ENCODE peak calls at places on chromosomes 11 and 22, in four cellular contexts. B is H9, E is H1, X is trophoblast cell. Z is an unnamed sample.

GRCh38 chr22:39220450-39220849 is 24.3 kb downstream of the PDGFB start:
- DNase-seq in B (no peak), E (no peak), X (no peak), Z (no peak)

GRCh38 chr11:75760710-75761493 is 7.7 kb upstream of the DGAT2 start:
- DNase-seq in B (no peak), E (no peak), X (no peak), Z (no peak)

GRCh38 chr11:9664276-9665171 is 647 bp downstream of the SWAP70 start:
- DNase-seq in B (peak), E (no peak), X (peak), Z (no peak)

GRCh38 chr22:24593810-24594568 is 1.1 kb upstream of the LRRC75B start:
- DNase-seq in B (no peak), E (no peak), X (no peak), Z (no peak)

GRCh38 chr11:11731311-11732083 is 109.7 kb upstream of the GALNT18 start:
- DNase-seq in B (no peak), E (no peak), X (peak), Z (no peak)

GRCh38 chr11:2806351-2807058 is 79.1 kb downstream of the CDKN1C start:
- DNase-seq in B (peak), E (no peak), X (no peak), Z (no peak)

GRCh38 chr11:102553835-102554282 is 23.3 kb upstream of the MMP7 start:
- DNase-seq in B (no peak), E (no peak), X (no peak), Z (no peak)

GRCh38 chr22:49699928-49700498 is 127.7 kb downstream of the BRD1 start:
- DNase-seq in B (no peak), E (no peak), X (no peak), Z (no peak)

GRCh38 chr11:128484172-128484571 is 103.2 kb downstream of the ETS1 start:
- DNase-seq in B (no peak), E (no peak), X (no peak), Z (no peak)

GRCh38 chr11:12889243-12889642 is 119.9 kb upstream of the RASSF10 start:
- DNase-seq in B (no peak), E (no peak), X (no peak), Z (no peak)

GRCh38 chr11:69818243-69819108 is 740 bp downstream of the FGF3 start:
- DNase-seq in B (no peak), E (no peak), X (peak), Z (no peak)

GRCh38 chr22:39174498-39175120 is 22.1 kb upstream of the CBX7 start:
- DNase-seq in B (peak), E (peak), X (peak), Z (peak)

GRCh38 chr11:2787816-2788750 is 88.3 kb upstream of the KCNQ1OT1 start:
- DNase-seq in B (peak), E (no peak), X (no peak), Z (no peak)

GRCh38 chr11:69923641-69924307 is 104.6 kb upstream of the FGF3 start:
- DNase-seq in B (no peak), E (no peak), X (no peak), Z (no peak)

GRCh38 chr22:17943533-17944204 is 80.7 kb downstream of the MICAL3 start:
- DNase-seq in B (no peak), E (no peak), X (no peak), Z (no peak)

GRCh38 chr11:14193644-14194043 is 165.3 kb downstream of the RRAS2 start:
- DNase-seq in B (no peak), E (no peak), X (no peak), Z (no peak)

GRCh38 chr11:27282141-27282590 is 80.8 kb downstream of the CCDC34 start:
- DNase-seq in B (no peak), E (no peak), X (no peak), Z (no peak)

GRCh38 chr11:86639172-86639571 is 33.2 kb downstream of the ME3 start:
- DNase-seq in B (no peak), E (no peak), X (no peak), Z (no peak)

GRCh38 chr11:12211331-12212065 is 101.1 kb downstream of the MICAL2 start:
- DNase-seq in B (no peak), E (no peak), X (no peak), Z (no peak)

GRCh38 chr11:116294630-116295029 is 478.2 kb downstream of the BUD13 start:
- DNase-seq in B (no peak), E (no peak), X (peak), Z (no peak)

GRCh38 chr11:86608251-86608799 is 64.1 kb downstream of the ME3 start:
- DNase-seq in B (peak), E (no peak), X (peak), Z (no peak)

GRCh38 chr22:46041642-46042041 is 64.7 kb upstream of the WNT7B start:
- DNase-seq in B (no peak), E (no peak), X (no peak), Z (no peak)

GRCh38 chr11:134845474-134846435 is 433.7 kb upstream of the B3GAT1 start:
- DNase-seq in B (peak), E (no peak), X (no peak), Z (no peak)

GRCh38 chr11:6647282-6647679 is 8.3 kb downstream of the DCHS1 start:
- DNase-seq in B (no peak), E (no peak), X (no peak), Z (no peak)

GRCh38 chr11:45100338-45100737 is 46.1 kb upstream of the PRDM11 start:
- DNase-seq in B (peak), E (no peak), X (peak), Z (no peak)

GRCh38 chr22:40498454-40499186 is 128.2 kb downstream of the SGSM3 start:
- DNase-seq in B (no peak), E (peak), X (peak), Z (no peak)
- H3K27ac ChIP-seq in B (no peak), E (no peak), X (peak), Z (no peak)

GRCh38 chr11:74019104-74019738 is 10.3 kb upstream of the UCP3 start:
- DNase-seq in B (no peak), E (no peak), X (no peak), Z (no peak)
- H2BK12ac ChIP-seq in B (no peak), E (no peak), X (no peak), Z (no peak)

GRCh38 chr11:93501856-93502255 is 41.3 kb downstream of the SMCO4 start:
- DNase-seq in B (no peak), E (no peak), X (no peak), Z (no peak)
- H3K27ac ChIP-seq in B (no peak), E (no peak), X (no peak), Z (no peak)

DNA sequence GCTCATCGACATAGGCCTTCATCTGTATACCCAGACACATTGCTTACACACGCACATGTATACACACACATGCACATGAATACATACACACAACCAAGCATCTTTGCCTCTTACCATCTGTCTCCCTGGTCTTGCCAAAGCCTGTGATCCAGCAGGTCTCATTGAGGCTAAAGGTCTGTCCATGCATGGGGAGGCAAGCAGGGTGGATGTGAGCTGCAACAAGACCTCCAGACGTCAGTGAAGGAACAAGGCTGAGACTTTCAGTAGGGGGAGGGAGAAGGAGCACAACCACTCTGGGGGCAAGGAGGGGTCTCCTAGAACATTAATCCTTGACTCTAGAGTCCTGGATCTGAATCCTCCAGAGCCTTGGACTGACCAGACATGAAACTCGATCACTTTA is 23.7 kb downstream of the TMPRSS13 start:
- DNase-seq in B (no peak), E (no peak), X (no peak), Z (no peak)
- H2BK12ac ChIP-seq in B (no peak), E (peak), X (peak), Z (no peak)

GRCh38 chr11:36581536-36581935 is 12.8 kb upstream of the IFTAP start:
- DNase-seq in B (no peak), E (no peak), X (no peak), Z (no peak)

GRCh38 chr11:36578458-36578857 is 10.7 kb downstream of the RAG1 start:
- DNase-seq in B (no peak), E (no peak), X (no peak), Z (no peak)

GRCh38 chr11:36574486-36574885 is 6.7 kb downstream of the RAG1 start:
- DNase-seq in B (no peak), E (no peak), X (peak), Z (no peak)

GRCh38 chr11:36577373-36577772 is 9.6 kb downstream of the RAG1 start:
- DNase-seq in B (no peak), E (no peak), X (no peak), Z (no peak)

DNA sequence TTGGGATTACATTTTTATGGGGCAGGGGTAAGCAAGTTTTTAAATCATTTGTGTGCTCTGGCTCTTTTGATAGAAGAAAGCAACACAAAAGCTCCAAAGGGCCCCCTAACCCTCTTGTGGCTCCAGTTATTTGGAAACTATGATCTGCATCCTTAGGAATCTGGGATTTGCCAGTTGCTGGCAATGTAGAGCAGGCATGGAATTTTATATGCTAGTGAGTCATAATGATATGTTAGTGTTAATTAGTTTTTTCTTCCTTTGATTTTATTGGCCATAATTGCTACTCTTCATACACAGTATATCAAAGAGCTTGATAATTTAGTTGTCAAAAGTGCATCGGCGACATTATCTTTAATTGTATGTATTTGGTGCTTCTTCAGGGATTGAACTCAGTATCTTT is 10.1 kb downstream of the RAG1 start:
- DNase-seq in B (no peak), E (no peak), X (no peak), Z (no peak)
- H3K27ac ChIP-seq in B (no peak), E (no peak), X (no peak), Z (no peak)

GRCh38 chr11:65872555-65873279 is at the start of gene EFEMP2:
- DNase-seq in B (no peak), E (no peak), X (peak), Z (peak)
- H2BK12ac ChIP-seq in B (no peak), E (no peak), X (peak), Z (peak)